ENCODE peak calls at places on chromosomes 4 and X, in seven cellular contexts. Z, U, P, M, Q, K and T are unnamed samples.

GRCh38 chr4:165874799-165875371 is 1.8 kb downstream of the TLL1 start:
- DNase-seq in Z (peak; percentile 61), U (peak; percentile 50), P (no peak), M (no peak), Q (peak; percentile 88), K (no peak), T (peak; percentile 7)

GRCh38 chrX:24838624-24839023 is 144.9 kb downstream of the POLA1 start:
- DNase-seq in Z (peak; percentile 62), U (no peak), P (no peak), M (peak; percentile 1), Q (no peak), K (no peak), T (peak; percentile 21)

GRCh38 chr4:124079174-124079780 is 633.3 kb downstream of the ANKRD50 start:
- DNase-seq in Z (peak; percentile 2), U (no peak), P (no peak), M (no peak), Q (no peak), K (no peak), T (no peak)

GRCh38 chr4:1608821-1609500 is 75.2 kb downstream of the FAM53A start:
- DNase-seq in Z (no peak), U (no peak), P (no peak), M (no peak), Q (no peak), K (no peak), T (no peak)

GRCh38 chrX:4547218-4547836 is 833.9 kb upstream of the PRKX start:
- DNase-seq in Z (peak; percentile 77), U (peak; percentile 58), P (peak; percentile 65), M (peak; percentile 5), Q (no peak), K (no peak), T (peak; percentile 16)

GRCh38 chr4:72641611-72642010 is 72.6 kb upstream of the ADAMTS3 start:
- DNase-seq in Z (no peak), U (no peak), P (no peak), M (no peak), Q (no peak), K (no peak), T (peak; percentile 23)

GRCh38 chr4:37835806-37836205 is 9.3 kb downstream of the PGM2 start:
- DNase-seq in Z (no peak), U (no peak), P (no peak), M (no peak), Q (no peak), K (no peak), T (no peak)

GRCh38 chrX:34849371-34849770 is 93.2 kb upstream of the FAM47B start:
- DNase-seq in Z (peak; percentile 26), U (no peak), P (no peak), M (no peak), Q (no peak), K (no peak), T (peak; percentile 7)

GRCh38 chr4:152094851-152095700 is 334.3 kb upstream of the GATB start:
- DNase-seq in Z (peak; percentile 56), U (no peak), P (no peak), M (no peak), Q (no peak), K (no peak), T (peak; percentile 57)

GRCh38 chrX:24760601-24761000 is 66.9 kb downstream of the POLA1 start:
- DNase-seq in Z (peak; percentile 3), U (no peak), P (no peak), M (no peak), Q (no peak), K (no peak), T (no peak)

GRCh38 chrX:9291666-9292065 is 173.2 kb upstream of the TBL1X start:
- DNase-seq in Z (no peak), U (no peak), P (no peak), M (no peak), Q (peak; percentile 27), K (no peak), T (no peak)

GRCh38 chrX:136146614-136147319 is 566 bp upstream of the FHL1 start:
- DNase-seq in Z (peak; percentile 7), U (no peak), P (no peak), M (no peak), Q (no peak), K (no peak), T (no peak)

GRCh38 chr4:141807073-141807472 is 170.7 kb downstream of the IL15 start:
- DNase-seq in Z (peak; percentile 69), U (no peak), P (no peak), M (no peak), Q (no peak), K (no peak), T (peak; percentile 49)

GRCh38 chr4:186695392-186695791 is 28.3 kb downstream of the FAT1 start:
- DNase-seq in Z (no peak), U (no peak), P (no peak), M (no peak), Q (no peak), K (no peak), T (no peak)

GRCh38 chr4:139112650-139113049 is 64.4 kb downstream of the ELF2 start:
- DNase-seq in Z (no peak), U (no peak), P (no peak), M (no peak), Q (no peak), K (no peak), T (no peak)

GRCh38 chr4:117357422-117357821 is 272.0 kb upstream of the TRAM1L1 start:
- DNase-seq in Z (no peak), U (no peak), P (no peak), M (no peak), Q (no peak), K (no peak), T (no peak)

GRCh38 chr4:2066571-2067445 is 7.7 kb downstream of the NAT8L start:
- DNase-seq in Z (no peak), U (no peak), P (no peak), M (no peak), Q (peak; percentile 72), K (no peak), T (no peak)

GRCh38 chr4:97589481-97590196 is 553.6 kb downstream of the STPG2 start:
- DNase-seq in Z (peak; percentile 80), U (no peak), P (no peak), M (no peak), Q (no peak), K (no peak), T (peak; percentile 83)

GRCh38 chrX:20128678-20129077 is 12.0 kb upstream of the MAP7D2 start:
- DNase-seq in Z (no peak), U (no peak), P (no peak), M (no peak), Q (no peak), K (no peak), T (no peak)
- H3K36me3 ChIP-seq in Z (peaks cover 52% of the 10 kb centered on the region), U (no peaks in the 10 kb centered on the region), P (peaks cover 72% of the 10 kb centered on the region), M (peaks cover 2% of the 10 kb centered on the region), Q (no peaks in the 10 kb centered on the region), K (no peaks in the 10 kb centered on the region), T (peaks cover 1% of the 10 kb centered on the region)

GRCh38 chr4:65670331-65671031 is at the start of gene EPHA5:
- DNase-seq in Z (peak; percentile 78), U (peak; percentile 46), P (peak; percentile 66), M (no peak), Q (peak; percentile 88), K (peak; percentile 46), T (peak; percentile 45)
- TF ChIP-seq CTCF in Z (no peak), U (no peak), P (no peak), M (no peak), Q (peak; percentile 23), K (no peak), T (peak; percentile 29)

DNA sequence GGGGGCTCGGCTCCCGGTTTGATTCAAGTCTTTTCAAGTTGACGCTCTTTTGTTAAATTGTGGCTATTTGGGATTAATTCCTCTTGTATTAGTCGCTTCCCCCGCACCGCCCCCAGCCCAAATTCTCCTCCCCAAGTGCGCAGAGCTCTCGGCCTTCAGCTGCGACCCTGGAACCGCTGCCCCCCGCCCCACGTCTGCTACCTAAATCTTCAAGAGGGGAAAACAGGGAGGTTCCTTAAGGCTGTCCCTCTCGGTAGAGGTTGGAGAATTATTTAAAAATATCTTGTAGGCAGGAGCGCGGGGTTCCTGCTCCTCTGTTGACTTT is 852 bp upstream of the RPS6KA3 start:
- DNase-seq in Z (no peak), U (no peak), P (no peak), M (no peak), Q (peak; percentile 42), K (no peak), T (no peak)
- H3K4me3 ChIP-seq in Z (peak overlapping the region; percentile 83), U (peak overlapping the region; percentile 27), P (peak overlapping the region; percentile 69), M (peak overlapping the region; percentile 65), Q (peak overlapping the region; percentile 10), K (peak overlapping the region; percentile 62), T (peak overlapping the region; percentile 66)

GRCh38 chr4:82866706-82867385 is 24.1 kb downstream of the SEC31A start:
- DNase-seq in Z (no peak), U (no peak), P (no peak), M (no peak), Q (no peak), K (no peak), T (no peak)

GRCh38 chr4:82861529-82861928 is 29.4 kb downstream of the SEC31A start:
- DNase-seq in Z (no peak), U (no peak), P (no peak), M (no peak), Q (no peak), K (no peak), T (no peak)

GRCh38 chr4:82868572-82868971 is 22.4 kb downstream of the SEC31A start:
- DNase-seq in Z (no peak), U (no peak), P (no peak), M (no peak), Q (no peak), K (no peak), T (no peak)

GRCh38 chr4:82864336-82865001 is 26.5 kb downstream of the SEC31A start:
- DNase-seq in Z (no peak), U (no peak), P (no peak), M (no peak), Q (no peak), K (no peak), T (no peak)

DNA sequence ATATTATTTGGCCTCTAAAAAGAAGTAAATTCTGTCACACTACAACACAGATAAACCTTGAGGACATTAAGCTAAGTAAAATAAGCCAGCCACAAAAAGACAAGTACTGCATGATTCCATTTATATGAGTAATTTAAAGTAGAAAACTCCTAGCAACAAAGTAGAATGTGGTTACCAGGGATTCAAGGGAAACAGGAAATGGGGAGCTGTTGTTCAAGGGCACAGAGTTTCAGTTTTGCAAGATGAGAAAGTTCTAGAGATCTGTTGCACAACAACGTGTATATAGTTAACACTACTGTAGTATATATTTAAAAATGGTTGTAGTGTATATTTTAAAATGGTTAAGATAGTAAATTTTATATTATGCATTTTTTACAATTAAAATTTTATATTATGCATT is 25.4 kb downstream of the SEC31A start:
- DNase-seq in Z (peak; percentile 54), U (no peak), P (no peak), M (no peak), Q (no peak), K (no peak), T (peak; percentile 98)
- H3K36me3 ChIP-seq in Z (peaks cover 42% of the 10 kb centered on the region), U (peaks cover 26% of the 10 kb centered on the region), P (peaks cover 97% of the 10 kb centered on the region), M (peaks cover 1% of the 10 kb centered on the region), Q (peaks cover 43% of the 10 kb centered on the region), K (peaks cover 4% of the 10 kb centered on the region), T (peaks cover 16% of the 10 kb centered on the region)

DNA sequence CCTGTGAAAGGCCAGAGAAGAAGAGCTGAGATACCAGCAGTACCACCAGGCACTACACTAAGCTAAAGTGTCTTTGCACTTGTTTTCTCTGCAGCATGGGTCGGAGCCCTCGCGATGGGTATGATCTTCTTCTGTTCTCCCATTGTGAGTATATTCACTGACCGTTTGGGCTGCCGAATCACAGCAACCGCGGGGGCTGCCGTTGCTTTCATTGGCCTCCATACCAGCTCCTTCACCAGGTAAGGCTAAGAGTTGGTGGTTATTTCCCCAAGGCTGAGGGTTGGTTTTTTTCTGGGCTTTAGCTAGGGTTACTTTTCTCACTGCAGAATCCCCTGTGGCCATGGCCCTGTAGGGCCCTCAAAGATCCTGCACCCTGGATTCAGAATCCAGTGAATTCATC is 93.5 kb downstream of the RLIM start:
- DNase-seq in Z (no peak), U (no peak), P (no peak), M (no peak), Q (no peak), K (no peak), T (no peak)
- TF ChIP-seq CTCF in Z (no peak), U (no peak), P (no peak), M (no peak), Q (no peak), K (no peak), T (no peak)